ENCODE peak calls at places on chromosomes 1 and 21, in four cellular contexts. N is renal cortical epithelial cell; C is CD4-positive, alpha-beta memory T cell; T is hepatic stellate cell. B is an unnamed sample.

GRCh38 chr1:162003061-162003824 is 20.4 kb downstream of the OLFML2B start:
- DNase-seq in N (peak; percentile 95), C (no peak), T (no peak), B (no peak)

GRCh38 chr21:45838636-45839035 is 142.9 kb upstream of the COL6A1 start:
- DNase-seq in N (no peak), C (no peak), T (no peak), B (no peak)

GRCh38 chr1:39154553-39155361 is 49.7 kb upstream of the MACF1 start:
- DNase-seq in N (peak; percentile 87), C (no peak), T (peak; percentile 49), B (no peak)

GRCh38 chr1:240031009-240031408 is 60.7 kb upstream of the FMN2 start:
- DNase-seq in N (peak; percentile 99), C (no peak), T (peak; percentile 71), B (no peak)

GRCh38 chr1:40030528-40031135 is 9.9 kb upstream of the CAP1 start:
- DNase-seq in N (peak; percentile 80), C (no peak), T (peak; percentile 42), B (no peak)

GRCh38 chr1:18360251-18360650 is 120.5 kb upstream of the KLHDC7A start:
- DNase-seq in N (peak; percentile 25), C (no peak), T (no peak), B (no peak)

GRCh38 chr1:206606867-206607266 is 5.4 kb downstream of the EIF2D start:
- DNase-seq in N (peak; percentile 51), C (no peak), T (no peak), B (no peak)

GRCh38 chr1:204435246-204435885 is 23.7 kb upstream of the PPP1R15B start:
- DNase-seq in N (peak; percentile 83), C (no peak), T (peak; percentile 35), B (no peak)

GRCh38 chr1:19347538-19348177 is 35.5 kb downstream of the SLC66A1 start:
- DNase-seq in N (no peak), C (no peak), T (no peak), B (no peak)

GRCh38 chr1:240739754-240740153 is 127.8 kb upstream of the GREM2 start:
- DNase-seq in N (no peak), C (no peak), T (no peak), B (no peak)

GRCh38 chr1:77467741-77468140 is 185.9 kb downstream of the AK5 start:
- DNase-seq in N (no peak), C (no peak), T (no peak), B (no peak)

GRCh38 chr21:33402011-33402979 is 918 bp upstream of the IFNGR2 start:
- DNase-seq in N (peak; percentile 36), C (no peak), T (peak; percentile 68), B (no peak)

GRCh38 chr1:160363010-160363409 is 3.9 kb upstream of the NHLH1 start:
- DNase-seq in N (no peak), C (no peak), T (no peak), B (no peak)

GRCh38 chr1:198253668-198254067 is 96.9 kb downstream of the NEK7 start:
- DNase-seq in N (peak; percentile 56), C (no peak), T (no peak), B (no peak)

GRCh38 chr1:68970571-68970970 is 473.7 kb upstream of the DEPDC1 start:
- DNase-seq in N (no peak), C (no peak), T (no peak), B (no peak)

GRCh38 chr21:33896691-33897090 is 18.9 kb downstream of the ATP5PO start:
- DNase-seq in N (no peak), C (no peak), T (no peak), B (no peak)

GRCh38 chr1:170162385-170163226 is 16.8 kb downstream of the NTMT2 start:
- DNase-seq in N (peak; percentile 73), C (no peak), T (peak; percentile 75), B (no peak)

GRCh38 chr1:156641761-156642264 is at the start of gene BCAN:
- DNase-seq in N (no peak), C (no peak), T (no peak), B (no peak)

GRCh38 chr1:206101351-206101750 is 15.8 kb downstream of the AVPR1B start:
- DNase-seq in N (no peak), C (no peak), T (no peak), B (no peak)

GRCh38 chr1:6603424-6603850 is 768 bp upstream of the KLHL21 start:
- DNase-seq in N (peak; percentile 74), C (peak; percentile 77), T (peak; percentile 57), B (peak; percentile 77)

GRCh38 chr1:12480748-12481362 is 137.2 kb downstream of the DHRS3 start:
- DNase-seq in N (peak; percentile 95), C (peak; percentile 25), T (peak; percentile 84), B (no peak)

GRCh38 chr1:22437573-22437972 is 14.1 kb upstream of the ZBTB40 start:
- DNase-seq in N (no peak), C (no peak), T (no peak), B (no peak)

GRCh38 chr1:245657371-245657770 is 502.6 kb downstream of the KIF26B start:
- DNase-seq in N (no peak), C (no peak), T (no peak), B (no peak)

GRCh38 chr1:41641483-41641829 is 157.0 kb upstream of the EDN2 start:
- DNase-seq in N (no peak), C (no peak), T (no peak), B (no peak)

GRCh38 chr21:34133392-34133791 is 60.0 kb downstream of the MRPS6 start:
- DNase-seq in N (no peak), C (no peak), T (no peak), B (no peak)

GRCh38 chr1:57934745-57935144 is 510.9 kb upstream of the DAB1 start:
- DNase-seq in N (no peak), C (no peak), T (no peak), B (no peak)

GRCh38 chr21:16196521-16197208 is 466.9 kb downstream of the USP25 start:
- DNase-seq in N (peak; percentile 32), C (no peak), T (no peak), B (no peak)

GRCh38 chr1:12047120-12047876 is 15.8 kb upstream of the TNFRSF8 start:
- DNase-seq in N (no peak), C (peak; percentile 46), T (no peak), B (peak; percentile 73)

B was measured in immature natural killer cell.